ENCODE peak calls at places on chromosome 20, in six cellular contexts. H is ovary, V is K562, D is SK-N-SH, N is transverse colon, I is sigmoid colon. C is an unnamed sample. For H3K4me1, the result is how much of the 10 kb centered on the place peaks cover.

GRCh38 chr20:46955601-46956556 is 61.2 kb downstream of the EYA2 start:
- DNase-seq in H (no peak), V (no peak), D (no peak), N (no peak), I (no peak), C (no peak)

GRCh38 chr20:31572042-31572700 is 32.9 kb upstream of the ID1 start:
- DNase-seq in H (no peak), V (no peak), D (no peak), N (no peak), I (no peak), C (no peak)

GRCh38 chr20:59814835-59815340 is 118.5 kb downstream of the SYCP2 start:
- DNase-seq in H (no peak), V (no peak), D (no peak), N (no peak), I (no peak), C (peak)

GRCh38 chr20:54219751-54220426 is 12.0 kb downstream of the PFDN4 start:
- DNase-seq in H (no peak), V (no peak), D (peak), N (no peak), I (no peak), C (no peak)

GRCh38 chr20:50246367-50247195 is 56.0 kb downstream of the CEBPB start:
- DNase-seq in H (no peak), V (no peak), D (no peak), N (no peak), I (no peak), C (no peak)

GRCh38 chr20:53723045-53723444 is 129.4 kb upstream of the ZNF217 start:
- DNase-seq in H (no peak), V (peak), D (no peak), N (no peak), I (no peak), C (no peak)

GRCh38 chr20:6017467-6017866 is 36.4 kb downstream of the LRRN4 start:
- DNase-seq in H (no peak), V (no peak), D (no peak), N (no peak), I (no peak), C (no peak)

GRCh38 chr20:10603971-10604864 is 69.6 kb downstream of the JAG1 start:
- DNase-seq in H (no peak), V (no peak), D (no peak), N (peak), I (peak), C (no peak)

GRCh38 chr20:35743693-35744491 is 1.8 kb upstream of the RBM39 start:
- DNase-seq in H (no peak), V (peak), D (no peak), N (no peak), I (peak), C (no peak)

GRCh38 chr20:40705413-40705812 is 16.4 kb upstream of the MAFB start:
- DNase-seq in H (no peak), V (no peak), D (no peak), N (no peak), I (no peak), C (no peak)

GRCh38 chr20:38303908-38304379 is at the start of gene BPI:
- DNase-seq in H (no peak), V (no peak), D (no peak), N (no peak), I (peak), C (no peak)

GRCh38 chr20:34753706-34754461 is 49.7 kb downstream of the TP53INP2 start:
- DNase-seq in H (no peak), V (no peak), D (no peak), N (no peak), I (no peak), C (no peak)

GRCh38 chr20:20761302-20761701 is 48.9 kb upstream of the RALGAPA2 start:
- DNase-seq in H (no peak), V (no peak), D (no peak), N (no peak), I (no peak), C (no peak)

GRCh38 chr20:54137115-54137514 is 36.7 kb downstream of the CYP24A1 start:
- DNase-seq in H (no peak), V (no peak), D (no peak), N (no peak), I (no peak), C (no peak)

GRCh38 chr20:44251284-44251683 is 4.2 kb downstream of the GDAP1L1 start:
- DNase-seq in H (no peak), V (no peak), D (no peak), N (no peak), I (no peak), C (no peak)

GRCh38 chr20:41091926-41092325 is 45.4 kb upstream of the PLCG1 start:
- DNase-seq in H (no peak), V (no peak), D (no peak), N (no peak), I (no peak), C (no peak)

GRCh38 chr20:57390604-57391438 is at the start of gene RBM38:
- DNase-seq in H (peak), V (peak), D (peak), N (peak), I (peak), C (no peak)

GRCh38 chr20:5127859-5128409 is 1.1 kb downstream of the CDS2 start:
- DNase-seq in H (no peak), V (no peak), D (peak), N (no peak), I (no peak), C (no peak)

GRCh38 chr20:7496394-7497111 is 443.7 kb downstream of the HAO1 start:
- DNase-seq in H (no peak), V (no peak), D (no peak), N (no peak), I (no peak), C (no peak)

GRCh38 chr20:44247131-44247571 is at the start of gene GDAP1L1:
- DNase-seq in H (peak), V (no peak), D (peak), N (no peak), I (no peak), C (no peak)

GRCh38 chr20:4728121-4728520 is 6.4 kb downstream of the PRND start:
- DNase-seq in H (no peak), V (no peak), D (no peak), N (no peak), I (no peak), C (no peak)

GRCh38 chr20:19070036-19070435 is 142.4 kb upstream of the SLC24A3 start:
- DNase-seq in H (no peak), V (no peak), D (no peak), N (no peak), I (no peak), C (peak)

GRCh38 chr20:61449916-61450315 is 197.9 kb downstream of the CDH4 start:
- DNase-seq in H (no peak), V (no peak), D (no peak), N (no peak), I (no peak), C (no peak)

GRCh38 chr20:10961651-10962288 is 288.0 kb upstream of the JAG1 start:
- DNase-seq in H (no peak), V (no peak), D (no peak), N (no peak), I (no peak), C (no peak)

GRCh38 chr20:4065405-4065841 is 50.1 kb upstream of the RNF24 start:
- DNase-seq in H (no peak), V (no peak), D (no peak), N (no peak), I (no peak), C (no peak)

GRCh38 chr20:14219801-14220461 is 117.5 kb downstream of the FLRT3 start:
- DNase-seq in H (no peak), V (no peak), D (no peak), N (peak), I (peak), C (no peak)

DNA sequence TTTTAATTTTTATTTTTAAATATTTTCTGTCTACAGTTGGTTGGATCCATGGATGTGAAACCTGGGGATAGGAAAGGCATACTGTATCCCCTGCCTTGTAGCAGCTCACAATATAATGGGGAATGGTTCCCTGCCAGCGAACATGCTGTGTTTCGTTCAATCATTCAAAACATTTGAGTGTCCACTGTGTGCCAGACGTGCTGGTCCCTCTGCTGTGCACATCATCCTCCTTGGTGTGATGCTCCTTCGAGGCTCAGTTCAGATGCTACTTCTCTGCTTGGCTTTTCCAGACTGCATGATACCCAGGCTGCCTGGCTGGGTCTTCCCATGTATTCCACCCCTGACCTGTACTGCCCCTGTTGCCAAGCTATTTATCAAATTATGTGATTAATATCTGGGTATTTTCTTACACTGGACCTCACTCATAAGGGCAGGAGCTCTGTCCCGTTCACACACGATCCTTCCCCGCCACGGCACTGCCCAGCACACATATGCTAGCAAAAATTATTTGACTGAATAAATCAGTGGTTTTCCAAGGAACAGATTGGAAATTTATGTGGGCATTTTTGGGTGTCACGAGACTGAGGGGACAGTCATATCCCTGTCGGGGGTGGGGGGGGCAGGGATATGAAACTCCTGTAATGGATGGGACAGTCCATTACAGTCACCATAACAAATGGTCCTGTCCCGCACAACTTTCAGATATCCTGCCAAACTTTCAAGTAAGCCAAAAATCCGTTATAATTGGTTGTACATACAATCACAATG is 4.9 kb downstream of the SDCBP2 start:
- DNase-seq in H (no peak), V (no peak), D (no peak), N (no peak), I (peak), C (no peak)
- H3K4me1 ChIP-seq in H (under half), V (under half), D (under half), N (under half), I (under half), C (half or more)

GRCh38 chr20:62802026-62802712 is 2.5 kb upstream of the OGFR start:
- DNase-seq in H (no peak), V (no peak), D (no peak), N (no peak), I (no peak), C (no peak)

GRCh38 chr20:62805711-62806382 is 1.2 kb downstream of the OGFR start:
- DNase-seq in H (peak), V (no peak), D (no peak), N (no peak), I (no peak), C (no peak)

GRCh38 chr20:62805365-62805710 is 703 bp downstream of the OGFR start:
- DNase-seq in H (no peak), V (peak), D (peak), N (no peak), I (no peak), C (no peak)

GRCh38 chr20:62804632-62805364 is at the start of gene OGFR:
- DNase-seq in H (peak), V (peak), D (peak), N (peak), I (peak), C (no peak)

DNA sequence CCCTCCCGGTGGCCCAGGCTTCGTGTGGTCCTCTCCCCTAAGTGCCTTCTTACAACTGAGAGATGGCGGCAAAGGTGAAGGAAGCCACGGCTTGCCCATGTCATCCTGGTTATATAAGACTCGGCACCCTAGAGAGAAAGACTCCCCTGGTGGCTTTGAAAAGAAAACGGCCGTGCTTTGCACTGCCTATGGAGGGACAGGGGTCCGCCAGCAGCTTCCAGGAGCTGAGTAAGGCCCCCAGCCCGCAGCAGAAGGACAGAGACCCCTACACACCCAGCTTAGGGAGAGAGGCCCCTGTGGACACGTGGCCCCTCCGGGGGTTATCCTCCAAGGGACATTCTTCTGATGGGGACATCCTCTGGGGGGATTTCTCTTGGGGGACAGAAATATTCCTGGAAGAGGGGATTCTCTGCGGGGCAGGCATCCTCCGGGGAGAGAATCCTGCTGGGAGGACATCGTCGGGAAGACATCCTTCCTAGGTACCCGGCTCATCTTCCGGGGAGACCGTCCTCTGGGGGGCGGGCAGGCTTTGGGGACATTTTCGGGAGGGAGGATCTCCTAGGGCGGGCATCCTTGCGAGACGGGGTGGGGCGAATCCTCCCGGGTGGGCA is 509 bp upstream of the OGFR start:
- DNase-seq in H (no peak), V (no peak), D (peak), N (no peak), I (no peak), C (no peak)
- TF ChIP-seq CTCF in H (peak), V (no peak), D (no peak), N (peak), I (no peak), C (no peak)

GRCh38 chr20:36927704-36928103 is 23.8 kb downstream of the SAMHD1 start:
- DNase-seq in H (no peak), V (no peak), D (no peak), N (no peak), I (no peak), C (no peak)
- TF ChIP-seq EP300 in H (no peak), V (no peak), D (no peak), N (no peak), I (no peak), C (no peak)

DNA sequence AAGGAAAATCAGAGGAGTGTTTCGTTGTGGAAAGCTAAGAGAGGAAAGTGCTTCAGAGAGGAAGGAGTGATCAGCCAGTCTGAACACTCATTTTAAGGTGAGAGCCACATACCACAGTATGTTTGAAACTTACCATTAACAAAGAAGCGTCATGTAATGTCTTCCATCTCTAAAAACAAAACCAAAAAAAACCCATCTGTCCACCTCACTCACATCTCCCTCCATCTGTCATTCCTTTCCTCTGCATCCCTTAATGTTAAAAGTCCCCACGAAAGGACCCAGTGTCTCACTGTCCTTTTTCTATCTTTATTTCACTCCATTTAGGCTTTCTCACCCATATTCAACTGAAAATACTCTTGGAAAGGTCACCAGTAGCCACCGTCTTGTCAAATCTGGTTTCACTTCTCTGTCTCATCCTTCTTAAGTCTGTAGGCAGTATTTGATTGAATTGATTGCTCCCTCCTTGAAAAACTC is 59.4 kb upstream of the GNRH2 start:
- DNase-seq in H (no peak), V (no peak), D (no peak), N (no peak), I (no peak), C (no peak)
- H3K4me1 ChIP-seq in H (under half), V (under half), D (under half), N (under half), I (under half), C (under half)

GRCh38 chr20:56181593-56181992 is 66.9 kb upstream of the MC3R start:
- DNase-seq in H (no peak), V (no peak), D (peak), N (peak), I (no peak), C (no peak)
- TF ChIP-seq CTCF in H (no peak), V (no peak), D (no peak), N (peak), I (no peak), C (no peak)

DNA sequence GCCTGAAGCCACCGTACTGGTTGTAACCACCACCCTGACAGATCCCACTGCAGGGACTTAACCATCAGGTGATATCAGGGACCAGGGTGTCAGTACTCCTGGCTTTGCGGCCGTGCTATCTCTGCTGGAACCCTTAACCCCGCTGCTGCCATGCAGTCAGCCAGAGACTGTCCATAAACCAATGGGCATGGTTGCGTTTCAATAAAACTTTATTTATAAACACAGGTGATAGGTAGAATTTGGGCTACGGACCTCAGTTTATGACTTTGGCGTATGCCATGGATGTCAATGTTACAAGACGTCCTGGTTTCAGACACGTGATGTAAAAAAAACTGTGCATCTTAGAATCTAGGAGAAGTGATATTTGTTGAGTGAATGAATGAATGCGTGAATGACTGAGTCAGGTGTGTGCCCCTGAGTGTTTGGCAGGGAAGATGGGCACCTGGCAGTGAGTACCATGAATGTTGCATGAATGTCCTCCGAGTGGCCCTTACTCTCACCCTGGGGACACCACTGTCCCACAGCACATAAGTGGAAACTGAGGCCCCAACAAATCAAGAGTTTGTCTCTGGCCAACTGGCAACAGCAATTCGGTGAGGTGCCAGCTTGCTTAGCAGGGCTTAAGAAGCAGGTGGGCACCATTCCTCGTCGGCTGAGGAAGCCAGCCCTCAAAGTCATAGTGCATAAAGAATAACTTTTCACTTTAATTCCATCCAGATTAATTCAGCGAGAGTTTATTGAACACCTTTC is 64.0 kb upstream of the APCDD1L start:
- DNase-seq in H (no peak), V (no peak), D (no peak), N (no peak), I (peak), C (no peak)
- TF ChIP-seq EP300 in H (no peak), V (no peak), D (no peak), N (no peak), I (no peak), C (no peak)

DNA sequence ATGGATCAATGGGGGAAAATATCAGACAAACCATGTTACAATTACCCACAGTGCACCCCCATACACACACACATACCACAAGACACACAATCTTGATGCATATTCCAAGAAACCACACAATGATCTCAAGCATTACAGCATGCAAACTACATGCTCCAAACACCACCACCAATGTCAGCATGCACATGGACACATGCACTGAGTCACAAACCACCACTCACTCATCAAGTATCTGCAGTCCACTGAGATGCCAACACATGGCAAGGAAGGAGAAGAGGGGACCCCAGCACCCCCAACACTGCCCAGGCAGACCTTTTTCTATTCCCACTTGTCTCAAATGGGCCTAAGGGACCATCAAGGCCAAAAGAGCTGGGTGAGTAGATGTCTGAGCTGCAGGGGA is 91.6 kb downstream of the PREX1 start:
- DNase-seq in H (no peak), V (no peak), D (no peak), N (no peak), I (no peak), C (no peak)
- H3K4me1 ChIP-seq in H (under half), V (under half), D (under half), N (under half), I (under half), C (under half)

DNA sequence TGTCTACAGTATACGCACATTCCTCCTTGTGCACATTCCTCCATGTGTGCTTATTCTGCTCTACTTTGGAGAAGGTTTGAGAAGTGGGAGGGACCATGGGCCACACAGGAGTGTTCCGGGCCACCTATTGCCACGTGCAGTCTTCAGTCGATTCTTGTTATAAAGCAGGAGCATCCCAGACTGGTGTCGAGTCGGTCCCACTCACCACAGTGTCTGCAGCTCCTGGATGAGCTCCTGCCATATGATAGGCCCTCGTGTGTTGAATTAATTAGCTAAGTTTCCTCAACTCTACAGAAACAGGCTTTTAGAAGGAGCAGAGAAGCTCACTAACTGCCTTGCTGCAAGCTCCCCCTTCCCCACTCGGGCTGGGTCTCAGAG is 22.6 kb downstream of the ENTPD6 start:
- DNase-seq in H (no peak), V (no peak), D (no peak), N (no peak), I (no peak), C (no peak)
- TF ChIP-seq CTCF in H (no peak), V (no peak), D (no peak), N (no peak), I (no peak), C (no peak)

DNA sequence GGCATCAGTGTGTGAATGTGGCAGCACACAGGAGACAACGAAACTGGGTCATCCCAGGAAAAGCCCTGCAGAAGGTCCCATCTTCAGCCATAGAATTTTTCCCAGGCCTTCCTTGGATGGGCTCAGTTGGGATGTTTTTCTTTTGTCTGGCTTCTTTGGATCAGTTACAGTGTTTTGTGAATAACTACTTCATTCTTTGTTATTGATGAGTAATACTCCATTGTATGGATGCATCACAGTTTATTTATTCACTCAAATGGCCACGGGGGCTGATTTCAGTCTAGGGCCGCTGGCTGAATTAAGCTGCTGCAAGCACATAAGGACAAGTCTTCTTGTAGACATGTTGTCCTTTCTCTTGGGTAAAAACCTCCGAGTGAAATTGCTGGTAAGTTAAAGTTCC is 81.3 kb upstream of the CD93 start:
- DNase-seq in H (no peak), V (no peak), D (no peak), N (no peak), I (no peak), C (no peak)
- TF ChIP-seq EP300 in H (no peak), V (no peak), D (no peak), N (no peak), I (no peak), C (no peak)

GRCh38 chr20:62931464-62931863 is 5.2 kb upstream of the DIDO1 start:
- DNase-seq in H (peak), V (no peak), D (no peak), N (no peak), I (no peak), C (no peak)
- H3K4me1 ChIP-seq in H (under half), V (under half), D (under half), N (half or more), I (half or more), C (under half)

C was measured in esophagus muscularis mucosa.